ENCODE peak calls at places on chromosomes 3 and 15, in six cellular contexts. One of them, this sample, is unnamed.

GRCh38 chr3:78919021-78919755 is 848.6 kb downstream of the ROBO1 start:
- DNase-seq in T47D: no peak
- DNase-seq in body of pancreas: no peak
- DNase-seq in NCI-H460: peak
- DNase-seq in dorsolateral prefrontal cortex: no peak
- DNase-seq in activated T-helper 1 cell treated with Interleukin-2 at 50 U/mL for 16 hours: no peak
- DNase-seq in this sample: peak

GRCh38 chr15:58484794-58485600 is 53.2 kb downstream of the LIPC start:
- DNase-seq in T47D: no peak
- DNase-seq in body of pancreas: no peak
- DNase-seq in NCI-H460: no peak
- DNase-seq in dorsolateral prefrontal cortex: no peak
- DNase-seq in activated T-helper 1 cell treated with Interleukin-2 at 50 U/mL for 16 hours: peak
- DNase-seq in this sample: no peak

GRCh38 chr15:48596415-48596814 is 49.1 kb downstream of the FBN1 start:
- DNase-seq in T47D: no peak
- DNase-seq in body of pancreas: no peak
- DNase-seq in NCI-H460: no peak
- DNase-seq in dorsolateral prefrontal cortex: no peak
- DNase-seq in activated T-helper 1 cell treated with Interleukin-2 at 50 U/mL for 16 hours: no peak
- DNase-seq in this sample: no peak

GRCh38 chr3:116517308-116517707 is 72.0 kb upstream of the LSAMP start:
- DNase-seq in T47D: no peak
- DNase-seq in body of pancreas: no peak
- DNase-seq in NCI-H460: no peak
- DNase-seq in dorsolateral prefrontal cortex: no peak
- DNase-seq in activated T-helper 1 cell treated with Interleukin-2 at 50 U/mL for 16 hours: no peak
- DNase-seq in this sample: no peak

GRCh38 chr15:41866263-41866703 is 27.6 kb downstream of the SPTBN5 start:
- DNase-seq in T47D: no peak
- DNase-seq in body of pancreas: no peak
- DNase-seq in NCI-H460: no peak
- DNase-seq in dorsolateral prefrontal cortex: no peak
- DNase-seq in activated T-helper 1 cell treated with Interleukin-2 at 50 U/mL for 16 hours: no peak
- DNase-seq in this sample: no peak

GRCh38 chr3:193010191-193010590 is 92.5 kb upstream of the MB21D2 start:
- DNase-seq in T47D: no peak
- DNase-seq in body of pancreas: no peak
- DNase-seq in NCI-H460: no peak
- DNase-seq in dorsolateral prefrontal cortex: no peak
- DNase-seq in activated T-helper 1 cell treated with Interleukin-2 at 50 U/mL for 16 hours: no peak
- DNase-seq in this sample: no peak

GRCh38 chr15:95624100-95624499 is 706.4 kb upstream of the NR2F2 start:
- DNase-seq in T47D: no peak
- DNase-seq in body of pancreas: no peak
- DNase-seq in NCI-H460: no peak
- DNase-seq in dorsolateral prefrontal cortex: no peak
- DNase-seq in activated T-helper 1 cell treated with Interleukin-2 at 50 U/mL for 16 hours: no peak
- DNase-seq in this sample: no peak

GRCh38 chr3:72238341-72238740 is 453.4 kb upstream of the PROK2 start:
- DNase-seq in T47D: no peak
- DNase-seq in body of pancreas: no peak
- DNase-seq in NCI-H460: no peak
- DNase-seq in dorsolateral prefrontal cortex: no peak
- DNase-seq in activated T-helper 1 cell treated with Interleukin-2 at 50 U/mL for 16 hours: no peak
- DNase-seq in this sample: no peak

GRCh38 chr3:56682458-56683121 is 475 bp downstream of the TASOR start:
- DNase-seq in T47D: peak
- DNase-seq in body of pancreas: peak
- DNase-seq in NCI-H460: peak
- DNase-seq in dorsolateral prefrontal cortex: peak
- DNase-seq in activated T-helper 1 cell treated with Interleukin-2 at 50 U/mL for 16 hours: peak
- DNase-seq in this sample: peak

GRCh38 chr3:141960731-141961130 is 84.3 kb downstream of the ATP1B3 start:
- DNase-seq in T47D: no peak
- DNase-seq in body of pancreas: no peak
- DNase-seq in NCI-H460: no peak
- DNase-seq in dorsolateral prefrontal cortex: no peak
- DNase-seq in activated T-helper 1 cell treated with Interleukin-2 at 50 U/mL for 16 hours: no peak
- DNase-seq in this sample: no peak

GRCh38 chr3:118817748-118818165 is 216.9 kb downstream of the IGSF11 start:
- DNase-seq in T47D: peak
- DNase-seq in body of pancreas: peak
- DNase-seq in NCI-H460: peak
- DNase-seq in dorsolateral prefrontal cortex: no peak
- DNase-seq in activated T-helper 1 cell treated with Interleukin-2 at 50 U/mL for 16 hours: no peak
- DNase-seq in this sample: peak

GRCh38 chr3:35931867-35932266 is 292.5 kb downstream of the ARPP21 start:
- DNase-seq in T47D: no peak
- DNase-seq in body of pancreas: no peak
- DNase-seq in NCI-H460: no peak
- DNase-seq in dorsolateral prefrontal cortex: no peak
- DNase-seq in activated T-helper 1 cell treated with Interleukin-2 at 50 U/mL for 16 hours: no peak
- DNase-seq in this sample: no peak

GRCh38 chr3:119604878-119605277 is 7.2 kb downstream of the PLA1A start:
- DNase-seq in T47D: no peak
- DNase-seq in body of pancreas: no peak
- DNase-seq in NCI-H460: no peak
- DNase-seq in dorsolateral prefrontal cortex: no peak
- DNase-seq in activated T-helper 1 cell treated with Interleukin-2 at 50 U/mL for 16 hours: no peak
- DNase-seq in this sample: no peak

GRCh38 chr3:52299815-52300611 is 12.4 kb downstream of the GLYCTK start:
- DNase-seq in T47D: no peak
- DNase-seq in body of pancreas: peak
- DNase-seq in NCI-H460: no peak
- DNase-seq in dorsolateral prefrontal cortex: no peak
- DNase-seq in activated T-helper 1 cell treated with Interleukin-2 at 50 U/mL for 16 hours: no peak
- DNase-seq in this sample: peak

GRCh38 chr3:177308911-177309310 is 111.6 kb upstream of the TBL1XR1 start:
- DNase-seq in T47D: no peak
- DNase-seq in body of pancreas: no peak
- DNase-seq in NCI-H460: no peak
- DNase-seq in dorsolateral prefrontal cortex: no peak
- DNase-seq in activated T-helper 1 cell treated with Interleukin-2 at 50 U/mL for 16 hours: no peak
- DNase-seq in this sample: no peak

GRCh38 chr3:57577786-57578185 is 19.4 kb downstream of the ARF4 start:
- DNase-seq in T47D: no peak
- DNase-seq in body of pancreas: no peak
- DNase-seq in NCI-H460: no peak
- DNase-seq in dorsolateral prefrontal cortex: no peak
- DNase-seq in activated T-helper 1 cell treated with Interleukin-2 at 50 U/mL for 16 hours: no peak
- DNase-seq in this sample: no peak

GRCh38 chr3:149455366-149455765 is 19.1 kb upstream of the TM4SF4 start:
- DNase-seq in T47D: no peak
- DNase-seq in body of pancreas: no peak
- DNase-seq in NCI-H460: no peak
- DNase-seq in dorsolateral prefrontal cortex: no peak
- DNase-seq in activated T-helper 1 cell treated with Interleukin-2 at 50 U/mL for 16 hours: no peak
- DNase-seq in this sample: no peak

GRCh38 chr3:14117468-14118399 is 6.9 kb downstream of the CHCHD4 start:
- DNase-seq in T47D: no peak
- DNase-seq in body of pancreas: no peak
- DNase-seq in NCI-H460: no peak
- DNase-seq in dorsolateral prefrontal cortex: no peak
- DNase-seq in activated T-helper 1 cell treated with Interleukin-2 at 50 U/mL for 16 hours: no peak
- DNase-seq in this sample: no peak

GRCh38 chr3:49007771-49008528 is 759 bp downstream of the WDR6 start:
- DNase-seq in T47D: peak
- DNase-seq in body of pancreas: peak
- DNase-seq in NCI-H460: peak
- DNase-seq in dorsolateral prefrontal cortex: peak
- DNase-seq in activated T-helper 1 cell treated with Interleukin-2 at 50 U/mL for 16 hours: peak
- DNase-seq in this sample: peak

GRCh38 chr3:183178833-183179549 is 16.5 kb upstream of the LAMP3 start:
- DNase-seq in T47D: no peak
- DNase-seq in body of pancreas: peak
- DNase-seq in NCI-H460: no peak
- DNase-seq in dorsolateral prefrontal cortex: peak
- DNase-seq in activated T-helper 1 cell treated with Interleukin-2 at 50 U/mL for 16 hours: peak
- DNase-seq in this sample: peak

GRCh38 chr15:27990411-27991338 is 108.4 kb downstream of the OCA2 start:
- DNase-seq in T47D: no peak
- DNase-seq in body of pancreas: no peak
- DNase-seq in NCI-H460: no peak
- DNase-seq in dorsolateral prefrontal cortex: no peak
- DNase-seq in activated T-helper 1 cell treated with Interleukin-2 at 50 U/mL for 16 hours: no peak
- DNase-seq in this sample: no peak

GRCh38 chr15:66808181-66808824 is 106.3 kb downstream of the SMAD6 start:
- DNase-seq in T47D: no peak
- DNase-seq in body of pancreas: no peak
- DNase-seq in NCI-H460: no peak
- DNase-seq in dorsolateral prefrontal cortex: no peak
- DNase-seq in activated T-helper 1 cell treated with Interleukin-2 at 50 U/mL for 16 hours: no peak
- DNase-seq in this sample: no peak

GRCh38 chr15:31447893-31448634 is 121.4 kb downstream of the KLF13 start:
- DNase-seq in T47D: no peak
- DNase-seq in body of pancreas: no peak
- DNase-seq in NCI-H460: no peak
- DNase-seq in dorsolateral prefrontal cortex: no peak
- DNase-seq in activated T-helper 1 cell treated with Interleukin-2 at 50 U/mL for 16 hours: no peak
- DNase-seq in this sample: no peak

GRCh38 chr15:88918738-88919137 is 5.6 kb upstream of the MFGE8 start:
- DNase-seq in T47D: no peak
- DNase-seq in body of pancreas: peak
- DNase-seq in NCI-H460: peak
- DNase-seq in dorsolateral prefrontal cortex: no peak
- DNase-seq in activated T-helper 1 cell treated with Interleukin-2 at 50 U/mL for 16 hours: no peak
- DNase-seq in this sample: no peak

GRCh38 chr15:40871749-40872617 is 2.1 kb downstream of the RHOV start:
- DNase-seq in T47D: peak
- DNase-seq in body of pancreas: peak
- DNase-seq in NCI-H460: no peak
- DNase-seq in dorsolateral prefrontal cortex: no peak
- DNase-seq in activated T-helper 1 cell treated with Interleukin-2 at 50 U/mL for 16 hours: no peak
- DNase-seq in this sample: no peak

GRCh38 chr3:25428950-25429349 is 887 bp downstream of the RARB start:
- DNase-seq in T47D: no peak
- DNase-seq in body of pancreas: no peak
- DNase-seq in NCI-H460: no peak
- DNase-seq in dorsolateral prefrontal cortex: no peak
- DNase-seq in activated T-helper 1 cell treated with Interleukin-2 at 50 U/mL for 16 hours: no peak
- DNase-seq in this sample: no peak

GRCh38 chr3:70800941-70801340 is 488.5 kb upstream of the MDFIC2 start:
- DNase-seq in T47D: no peak
- DNase-seq in body of pancreas: no peak
- DNase-seq in NCI-H460: no peak
- DNase-seq in dorsolateral prefrontal cortex: no peak
- DNase-seq in activated T-helper 1 cell treated with Interleukin-2 at 50 U/mL for 16 hours: no peak
- DNase-seq in this sample: no peak

GRCh38 chr15:80804970-80805495 is 25.9 kb downstream of the CEMIP start:
- DNase-seq in T47D: peak
- DNase-seq in body of pancreas: peak
- DNase-seq in NCI-H460: no peak
- DNase-seq in dorsolateral prefrontal cortex: no peak
- DNase-seq in activated T-helper 1 cell treated with Interleukin-2 at 50 U/mL for 16 hours: no peak
- DNase-seq in this sample: peak

GRCh38 chr3:156865732-156866131 is 39.6 kb downstream of the LEKR1 start:
- DNase-seq in T47D: no peak
- DNase-seq in body of pancreas: no peak
- DNase-seq in NCI-H460: no peak
- DNase-seq in dorsolateral prefrontal cortex: no peak
- DNase-seq in activated T-helper 1 cell treated with Interleukin-2 at 50 U/mL for 16 hours: no peak
- DNase-seq in this sample: no peak

GRCh38 chr15:57503051-57503702 is 88.5 kb upstream of the MYZAP start:
- DNase-seq in T47D: no peak
- DNase-seq in body of pancreas: peak
- DNase-seq in NCI-H460: no peak
- DNase-seq in dorsolateral prefrontal cortex: no peak
- DNase-seq in activated T-helper 1 cell treated with Interleukin-2 at 50 U/mL for 16 hours: no peak
- DNase-seq in this sample: no peak

GRCh38 chr3:44198265-44198956 is 43.3 kb upstream of the TOPAZ1 start:
- DNase-seq in T47D: peak
- DNase-seq in body of pancreas: peak
- DNase-seq in NCI-H460: peak
- DNase-seq in dorsolateral prefrontal cortex: peak
- DNase-seq in activated T-helper 1 cell treated with Interleukin-2 at 50 U/mL for 16 hours: peak
- DNase-seq in this sample: peak

GRCh38 chr15:52797625-52798501 is 7.7 kb upstream of the ONECUT1 start:
- DNase-seq in T47D: no peak
- DNase-seq in body of pancreas: no peak
- DNase-seq in NCI-H460: no peak
- DNase-seq in dorsolateral prefrontal cortex: no peak
- DNase-seq in activated T-helper 1 cell treated with Interleukin-2 at 50 U/mL for 16 hours: no peak
- DNase-seq in this sample: no peak

This sample was measured in A549.